ENCODE peak calls at places on chromosomes 4 and X, in five cellular contexts. One of them, this sample, is unnamed.

GRCh38 chr4:103008875-103009729 is 10.4 kb downstream of the SLC9B1 start:
- DNase-seq in left ventricle myocardium inferior: no peak
- DNase-seq in uterus: no peak
- DNase-seq in NT2/D1: peak; percentile 42
- DNase-seq in fibroblast of mammary gland: peak; percentile 83
- DNase-seq in this sample: peak; percentile 65

GRCh38 chr4:121484633-121485032 is 103.8 kb upstream of the QRFPR start:
- DNase-seq in left ventricle myocardium inferior: no peak
- DNase-seq in uterus: no peak
- DNase-seq in NT2/D1: peak; percentile 25
- DNase-seq in fibroblast of mammary gland: peak; percentile 72
- DNase-seq in this sample: peak; percentile 73

GRCh38 chr4:52823478-52824092 is 38.5 kb upstream of the RASL11B start:
- DNase-seq in left ventricle myocardium inferior: no peak
- DNase-seq in uterus: no peak
- DNase-seq in NT2/D1: no peak
- DNase-seq in fibroblast of mammary gland: peak; percentile 92
- DNase-seq in this sample: no peak

GRCh38 chr4:54484361-54484760 is 173.4 kb upstream of the KIT start:
- DNase-seq in left ventricle myocardium inferior: no peak
- DNase-seq in uterus: no peak
- DNase-seq in NT2/D1: no peak
- DNase-seq in fibroblast of mammary gland: no peak
- DNase-seq in this sample: no peak

GRCh38 chr4:7041851-7042696 is 1.1 kb upstream of the TADA2B start:
- DNase-seq in left ventricle myocardium inferior: peak; percentile 63
- DNase-seq in uterus: peak; percentile 55
- DNase-seq in NT2/D1: no peak
- DNase-seq in fibroblast of mammary gland: peak; percentile 49
- DNase-seq in this sample: no peak

GRCh38 chr4:104641427-104641826 is 146.7 kb upstream of the CXXC4 start:
- DNase-seq in left ventricle myocardium inferior: no peak
- DNase-seq in uterus: no peak
- DNase-seq in NT2/D1: no peak
- DNase-seq in fibroblast of mammary gland: no peak
- DNase-seq in this sample: no peak

GRCh38 chrX:103538728-103539127 is 19.4 kb upstream of the RAB40A start:
- DNase-seq in left ventricle myocardium inferior: no peak
- DNase-seq in uterus: no peak
- DNase-seq in NT2/D1: no peak
- DNase-seq in fibroblast of mammary gland: no peak
- DNase-seq in this sample: no peak

GRCh38 chrX:135536883-135537282 is 16.4 kb downstream of the INTS6L start:
- DNase-seq in left ventricle myocardium inferior: no peak
- DNase-seq in uterus: no peak
- DNase-seq in NT2/D1: no peak
- DNase-seq in fibroblast of mammary gland: no peak
- DNase-seq in this sample: no peak

GRCh38 chrX:134821370-134821769 is 163.1 kb upstream of the PLAC1 start:
- DNase-seq in left ventricle myocardium inferior: peak; percentile 22
- DNase-seq in uterus: no peak
- DNase-seq in NT2/D1: no peak
- DNase-seq in fibroblast of mammary gland: peak; percentile 73
- DNase-seq in this sample: peak; percentile 70

GRCh38 chr4:7002336-7002735 is 40.8 kb upstream of the TADA2B start:
- DNase-seq in left ventricle myocardium inferior: no peak
- DNase-seq in uterus: no peak
- DNase-seq in NT2/D1: no peak
- DNase-seq in fibroblast of mammary gland: no peak
- DNase-seq in this sample: no peak

GRCh38 chrX:76454456-76454927 is 27.0 kb downstream of the MAGEE1 start:
- DNase-seq in left ventricle myocardium inferior: no peak
- DNase-seq in uterus: no peak
- DNase-seq in NT2/D1: peak; percentile 38
- DNase-seq in fibroblast of mammary gland: peak; percentile 22
- DNase-seq in this sample: peak; percentile 17

GRCh38 chrX:1075741-1076140 is 136.7 kb downstream of the CRLF2 start:
- DNase-seq in left ventricle myocardium inferior: no peak
- DNase-seq in uterus: no peak
- DNase-seq in NT2/D1: no peak
- DNase-seq in fibroblast of mammary gland: no peak
- DNase-seq in this sample: no peak

GRCh38 chr4:169952236-169953088 is 73.7 kb downstream of the MFAP3L start:
- DNase-seq in left ventricle myocardium inferior: no peak
- DNase-seq in uterus: no peak
- DNase-seq in NT2/D1: no peak
- DNase-seq in fibroblast of mammary gland: no peak
- DNase-seq in this sample: no peak

GRCh38 chr4:48813984-48814383 is 16.9 kb upstream of the OCIAD1 start:
- DNase-seq in left ventricle myocardium inferior: no peak
- DNase-seq in uterus: no peak
- DNase-seq in NT2/D1: no peak
- DNase-seq in fibroblast of mammary gland: no peak
- DNase-seq in this sample: no peak

GRCh38 chrX:13855689-13856425 is 39.0 kb upstream of the GPM6B start:
- DNase-seq in left ventricle myocardium inferior: no peak
- DNase-seq in uterus: no peak
- DNase-seq in NT2/D1: no peak
- DNase-seq in fibroblast of mammary gland: peak; percentile 64
- DNase-seq in this sample: no peak

GRCh38 chr4:159950707-159951106 is 847.8 kb downstream of the RAPGEF2 start:
- DNase-seq in left ventricle myocardium inferior: no peak
- DNase-seq in uterus: no peak
- DNase-seq in NT2/D1: peak; percentile 47
- DNase-seq in fibroblast of mammary gland: no peak
- DNase-seq in this sample: no peak
- H3K4me3 ChIP-seq in left ventricle myocardium inferior: no peak overlapping the region
- H3K4me3 ChIP-seq in uterus: no peak overlapping the region
- H3K4me3 ChIP-seq in NT2/D1: no peak overlapping the region
- H3K4me3 ChIP-seq in fibroblast of mammary gland: no peak overlapping the region
- H3K4me3 ChIP-seq in this sample: no peak overlapping the region

GRCh38 chrX:150219374-150220185 is 143.5 kb upstream of the MAMLD1 start:
- DNase-seq in left ventricle myocardium inferior: no peak
- DNase-seq in uterus: no peak
- DNase-seq in NT2/D1: no peak
- DNase-seq in fibroblast of mammary gland: peak; percentile 85
- DNase-seq in this sample: peak; percentile 72
- H3K4me3 ChIP-seq in left ventricle myocardium inferior: no peak overlapping the region
- H3K4me3 ChIP-seq in uterus: no peak overlapping the region
- H3K4me3 ChIP-seq in NT2/D1: no peak overlapping the region
- H3K4me3 ChIP-seq in fibroblast of mammary gland: no peak overlapping the region
- H3K4me3 ChIP-seq in this sample: no peak overlapping the region

DNA sequence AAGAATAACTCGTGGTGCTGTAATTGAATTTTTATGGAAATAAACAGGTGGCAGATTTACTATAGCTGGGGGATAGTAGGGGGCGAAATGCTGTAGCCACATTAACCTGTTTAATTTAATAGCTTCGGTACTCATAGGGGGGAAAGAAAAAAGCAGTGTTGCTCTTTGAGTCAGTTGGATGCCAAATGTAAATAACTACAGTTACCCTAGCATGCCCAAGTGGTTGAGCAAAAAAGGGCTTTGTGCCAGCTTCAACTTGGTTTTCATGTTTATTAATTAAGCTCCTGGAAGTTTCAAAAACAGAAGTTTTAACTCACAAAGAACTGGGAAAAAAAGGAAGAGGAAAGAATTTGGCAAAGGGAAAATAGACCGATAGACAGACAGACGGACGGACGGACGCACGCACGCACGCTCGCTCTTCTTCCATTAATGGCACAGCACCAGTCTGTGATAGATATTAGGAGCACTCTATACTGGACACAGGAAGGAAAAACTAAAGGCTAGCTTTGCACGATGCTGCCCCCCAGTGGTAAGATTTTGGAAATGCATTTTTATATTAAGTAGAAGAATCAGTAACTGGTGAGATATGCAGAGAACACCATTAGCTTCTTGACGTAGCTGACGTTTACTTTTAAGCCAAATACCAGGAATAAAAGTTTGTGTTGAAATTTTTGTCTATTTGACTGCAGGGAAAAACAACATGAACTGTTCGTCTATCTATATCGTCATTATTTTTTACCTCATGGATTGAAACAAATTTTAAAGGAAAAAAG is 151.8 kb downstream of the SLC7A11 start:
- DNase-seq in left ventricle myocardium inferior: peak; percentile 21
- DNase-seq in uterus: peak; percentile 42
- DNase-seq in NT2/D1: no peak
- DNase-seq in fibroblast of mammary gland: peak; percentile 84
- DNase-seq in this sample: peak; percentile 78
- H3K4me3 ChIP-seq in left ventricle myocardium inferior: peak overlapping the region; percentile 41
- H3K4me3 ChIP-seq in uterus: no peak overlapping the region
- H3K4me3 ChIP-seq in NT2/D1: no peak overlapping the region
- H3K4me3 ChIP-seq in fibroblast of mammary gland: peak overlapping the region; percentile 43
- H3K4me3 ChIP-seq in this sample: peak overlapping the region; percentile 51

DNA sequence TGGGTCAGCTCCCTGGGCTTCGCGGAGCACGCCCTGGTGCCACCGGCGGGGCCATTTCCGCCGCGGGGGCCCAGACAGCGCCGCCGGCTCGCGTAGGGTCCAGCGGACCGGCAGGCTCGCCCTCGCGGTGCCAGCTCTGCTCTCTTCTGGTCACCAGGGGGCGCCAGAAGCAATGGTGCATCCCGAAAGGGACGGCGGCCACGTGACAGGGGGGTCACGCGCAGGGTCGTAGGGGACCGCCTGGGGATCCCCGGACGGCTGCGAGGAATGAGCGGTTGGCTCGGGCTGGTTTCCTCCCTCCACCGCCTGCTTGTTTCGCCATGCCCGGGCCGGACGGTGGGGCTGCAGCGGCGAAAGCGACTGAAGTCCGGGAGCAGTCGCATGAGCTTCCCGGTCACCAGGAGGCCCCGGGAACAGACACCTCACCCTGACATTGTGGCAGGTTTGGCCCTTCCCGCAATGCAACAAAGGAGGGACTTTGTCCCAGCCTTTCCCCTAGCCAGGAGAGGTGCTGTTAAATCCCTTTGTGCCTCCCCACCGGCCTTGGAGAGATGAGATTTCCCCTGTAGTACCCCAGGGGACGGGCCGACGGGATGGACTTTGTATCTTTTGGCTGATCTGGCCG is 15.8 kb downstream of the ZCCHC12 start:
- DNase-seq in left ventricle myocardium inferior: peak; percentile 78
- DNase-seq in uterus: peak; percentile 72
- DNase-seq in NT2/D1: peak; percentile 72
- DNase-seq in fibroblast of mammary gland: peak; percentile 35
- DNase-seq in this sample: peak; percentile 26
- H3K4me3 ChIP-seq in left ventricle myocardium inferior: peak overlapping the region; percentile 68
- H3K4me3 ChIP-seq in uterus: peak overlapping the region; percentile 34
- H3K4me3 ChIP-seq in NT2/D1: peak overlapping the region; percentile 59
- H3K4me3 ChIP-seq in fibroblast of mammary gland: peak overlapping the region; percentile 44
- H3K4me3 ChIP-seq in this sample: peak overlapping the region; percentile 55

DNA sequence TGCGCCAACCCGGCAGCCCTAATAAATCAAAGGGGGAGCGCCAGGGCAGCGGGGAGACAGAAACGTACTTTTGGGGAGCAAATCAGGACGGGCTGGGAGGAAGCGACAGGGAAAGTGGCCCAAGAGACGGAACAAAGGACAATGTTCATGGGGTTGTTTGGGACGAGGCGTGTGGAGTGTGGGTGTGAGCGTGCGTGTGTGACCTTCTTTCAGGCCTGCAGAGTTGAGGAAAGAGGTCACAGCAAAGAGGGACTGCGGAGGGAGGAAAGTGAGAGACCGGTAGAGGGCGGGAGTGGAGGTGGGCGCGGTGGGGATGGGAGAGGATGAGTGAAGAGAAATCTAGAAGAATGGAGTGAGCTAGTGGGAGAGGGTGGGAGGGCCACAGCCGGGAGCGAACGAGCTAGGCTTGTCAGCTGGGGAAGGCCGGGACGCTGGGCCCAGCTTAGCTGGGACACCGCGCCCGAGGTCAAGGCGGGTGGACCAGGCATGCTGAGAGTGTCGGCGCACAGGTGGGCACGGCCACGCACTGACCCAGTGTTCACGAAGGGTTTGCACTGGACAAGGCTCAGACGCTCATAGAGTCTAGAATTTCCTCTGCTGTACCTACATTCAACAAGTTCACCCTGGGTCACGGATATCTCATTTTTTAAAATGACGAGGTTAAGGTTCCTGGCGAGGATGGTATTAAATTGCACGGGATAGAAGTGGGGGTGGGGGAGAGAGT is 14.7 kb upstream of the PITX2 start:
- DNase-seq in left ventricle myocardium inferior: no peak
- DNase-seq in uterus: no peak
- DNase-seq in NT2/D1: no peak
- DNase-seq in fibroblast of mammary gland: no peak
- DNase-seq in this sample: peak; percentile 15
- H3K4me3 ChIP-seq in left ventricle myocardium inferior: peak overlapping the region; percentile 54
- H3K4me3 ChIP-seq in uterus: peak overlapping the region; percentile 23
- H3K4me3 ChIP-seq in NT2/D1: peak overlapping the region; percentile 49
- H3K4me3 ChIP-seq in fibroblast of mammary gland: peak overlapping the region; percentile 51
- H3K4me3 ChIP-seq in this sample: peak overlapping the region; percentile 81

GRCh38 chrX:102154900-102155805 is 624 bp downstream of the BEX5 start:
- DNase-seq in left ventricle myocardium inferior: no peak
- DNase-seq in uterus: no peak
- DNase-seq in NT2/D1: no peak
- DNase-seq in fibroblast of mammary gland: no peak
- DNase-seq in this sample: no peak
- H3K4me3 ChIP-seq in left ventricle myocardium inferior: peak overlapping the region; percentile 63
- H3K4me3 ChIP-seq in uterus: peak overlapping the region; percentile 40
- H3K4me3 ChIP-seq in NT2/D1: peak overlapping the region; percentile 65
- H3K4me3 ChIP-seq in fibroblast of mammary gland: no peak overlapping the region
- H3K4me3 ChIP-seq in this sample: peak overlapping the region; percentile 22

DNA sequence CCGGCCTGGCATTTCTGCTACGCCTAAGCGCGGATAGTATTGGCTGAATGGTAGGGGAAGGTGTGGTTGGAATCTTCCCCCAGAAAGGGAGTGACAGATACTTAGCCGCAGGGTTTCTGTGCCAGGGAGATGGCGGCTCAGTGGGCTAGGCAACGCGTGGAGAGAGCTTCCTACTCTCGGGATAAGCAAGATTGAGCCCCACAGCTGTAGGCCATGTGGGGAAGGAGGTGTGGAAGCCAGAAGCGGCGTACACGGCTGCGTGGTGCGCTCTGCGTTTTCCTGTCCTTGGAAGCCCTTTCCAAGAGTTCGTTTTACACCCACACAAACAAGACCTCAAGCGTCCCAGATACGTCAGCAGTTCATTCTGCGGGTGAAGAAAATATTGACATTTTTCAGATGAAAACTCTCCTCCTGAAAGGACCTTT is 376 bp upstream of the GPAT3 start:
- DNase-seq in left ventricle myocardium inferior: peak; percentile 38
- DNase-seq in uterus: peak; percentile 32
- DNase-seq in NT2/D1: no peak
- DNase-seq in fibroblast of mammary gland: peak; percentile 87
- DNase-seq in this sample: peak; percentile 70
- H3K4me3 ChIP-seq in left ventricle myocardium inferior: peak overlapping the region; percentile 81
- H3K4me3 ChIP-seq in uterus: peak overlapping the region; percentile 62
- H3K4me3 ChIP-seq in NT2/D1: peak overlapping the region; percentile 73
- H3K4me3 ChIP-seq in fibroblast of mammary gland: peak overlapping the region; percentile 68
- H3K4me3 ChIP-seq in this sample: peak overlapping the region; percentile 75

DNA sequence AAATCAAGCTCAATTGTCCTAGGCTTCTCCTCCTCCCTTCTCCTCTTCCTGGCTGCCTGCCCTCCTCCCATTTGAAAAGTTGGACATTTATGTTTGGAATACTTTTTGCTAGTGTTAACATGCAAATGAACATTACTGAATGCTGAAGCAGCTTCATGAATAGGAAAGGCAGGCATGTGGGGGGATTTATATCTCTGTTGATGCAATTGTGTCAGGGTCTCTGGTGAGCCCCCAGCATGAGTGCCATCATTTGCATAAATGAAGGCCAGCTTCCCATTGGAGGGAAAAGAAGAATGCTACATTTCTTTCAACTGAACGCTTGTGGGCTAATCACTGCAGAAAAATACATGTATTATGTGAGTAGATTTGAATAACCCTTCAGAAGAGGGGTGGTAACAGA is 160.0 kb upstream of the NDST3 start:
- DNase-seq in left ventricle myocardium inferior: no peak
- DNase-seq in uterus: no peak
- DNase-seq in NT2/D1: no peak
- DNase-seq in fibroblast of mammary gland: no peak
- DNase-seq in this sample: no peak
- H3K4me3 ChIP-seq in left ventricle myocardium inferior: no peak overlapping the region
- H3K4me3 ChIP-seq in uterus: no peak overlapping the region
- H3K4me3 ChIP-seq in NT2/D1: no peak overlapping the region
- H3K4me3 ChIP-seq in fibroblast of mammary gland: no peak overlapping the region
- H3K4me3 ChIP-seq in this sample: no peak overlapping the region